ENCODE peak calls at places on chromosomes 16 and 17, in six cellular contexts. M, T, N, J, V and G are unnamed samples.

GRCh38 chr17:49471089-49471683 is 23.9 kb upstream of the NGFR start:
- DNase-seq in V (peak), N (peak), T (no peak), J (no peak), M (no peak), G (no peak)

GRCh38 chr17:10702574-10702973 is 5.2 kb downstream of the ADPRM start:
- DNase-seq in N (peak), J (no peak), T (no peak), V (no peak), M (no peak), G (peak)

GRCh38 chr17:73365934-73366623 is 54.3 kb upstream of the CDC42EP4 start:
- DNase-seq in T (no peak), J (no peak), M (peak), N (no peak), V (peak), G (no peak)

GRCh38 chr17:61723183-61723582 is 132.2 kb upstream of the NACA2 start:
- DNase-seq in T (no peak), V (no peak), N (no peak), J (no peak), M (no peak), G (no peak)

GRCh38 chr17:10653987-10654386 is 3.1 kb downstream of the MYH3 start:
- DNase-seq in V (no peak), J (no peak), T (no peak), N (no peak), M (no peak), G (no peak)

GRCh38 chr16:29962344-29962994 is 590 bp downstream of the TMEM219 start:
- DNase-seq in V (no peak), N (peak), T (no peak), J (no peak), M (no peak), G (peak)

GRCh38 chr17:64099543-64099942 is 30.4 kb downstream of the ERN1 start:
- DNase-seq in V (no peak), N (no peak), M (no peak), T (no peak), J (no peak), G (no peak)

GRCh38 chr17:72117748-72118587 is 2.9 kb upstream of the SOX9 start:
- DNase-seq in J (no peak), V (peak), T (no peak), N (no peak), M (no peak), G (no peak)

GRCh38 chr17:69854381-69854780 is 220.6 kb upstream of the KCNJ16 start:
- DNase-seq in J (no peak), V (no peak), M (no peak), T (no peak), N (no peak), G (no peak)

GRCh38 chr17:76268991-76269981 is 4.1 kb downstream of the UBALD2 start:
- DNase-seq in N (no peak), V (no peak), J (no peak), T (no peak), M (peak), G (no peak)

GRCh38 chr17:49316889-49317288 is 45.2 kb downstream of the ZNF652 start:
- DNase-seq in J (no peak), M (peak), T (no peak), V (no peak), N (no peak), G (no peak)

GRCh38 chr17:66677201-66677981 is 157.5 kb upstream of the CACNG5 start:
- DNase-seq in M (no peak), J (no peak), T (no peak), V (no peak), N (peak), G (peak)

GRCh38 chr16:76854234-76854633 is 336.8 kb upstream of the MON1B start:
- DNase-seq in N (no peak), T (no peak), M (peak), J (no peak), V (no peak), G (no peak)
- TF ChIP-seq CTCF in N (peak), T (no peak), M (peak), J (no peak), V (no peak), G (no peak)

GRCh38 chr16:57778658-57779057 is 23.6 kb downstream of the KIFC3 start:
- DNase-seq in N (no peak), T (no peak), V (no peak), J (no peak), M (no peak), G (no peak)

GRCh38 chr16:57773680-57774295 is 28.5 kb downstream of the KIFC3 start:
- DNase-seq in N (no peak), J (no peak), M (no peak), T (no peak), V (no peak), G (no peak)

GRCh38 chr16:57773019-57773418 is 29.3 kb downstream of the KIFC3 start:
- DNase-seq in N (no peak), J (no peak), T (no peak), M (no peak), V (no peak), G (no peak)

GRCh38 chr16:57774886-57775285 is 27.4 kb downstream of the KIFC3 start:
- DNase-seq in T (no peak), M (no peak), J (no peak), V (no peak), N (no peak), G (no peak)

GRCh38 chr16:57775661-57776469 is 26.4 kb downstream of the KIFC3 start:
- DNase-seq in V (no peak), N (no peak), T (no peak), J (no peak), M (no peak), G (no peak)
- TF ChIP-seq CTCF in V (peak), N (no peak), T (no peak), J (peak), M (peak), G (peak)

GRCh38 chr17:15448580-15448956 is 18.9 kb downstream of the CDRT4 start:
- DNase-seq in N (no peak), V (no peak), J (no peak), M (no peak), T (no peak), G (no peak)

GRCh38 chr17:15444805-15445204 is 22.6 kb downstream of the CDRT4 start:
- DNase-seq in V (no peak), J (no peak), M (no peak), N (peak), T (no peak), G (peak)

GRCh38 chr17:15447928-15448579 is 19.4 kb downstream of the CDRT4 start:
- DNase-seq in M (no peak), T (no peak), J (no peak), V (no peak), N (no peak), G (no peak)

GRCh38 chr17:15442316-15443185 is 24.9 kb downstream of the CDRT4 start:
- DNase-seq in J (no peak), T (no peak), N (peak), M (no peak), V (no peak), G (no peak)

DNA sequence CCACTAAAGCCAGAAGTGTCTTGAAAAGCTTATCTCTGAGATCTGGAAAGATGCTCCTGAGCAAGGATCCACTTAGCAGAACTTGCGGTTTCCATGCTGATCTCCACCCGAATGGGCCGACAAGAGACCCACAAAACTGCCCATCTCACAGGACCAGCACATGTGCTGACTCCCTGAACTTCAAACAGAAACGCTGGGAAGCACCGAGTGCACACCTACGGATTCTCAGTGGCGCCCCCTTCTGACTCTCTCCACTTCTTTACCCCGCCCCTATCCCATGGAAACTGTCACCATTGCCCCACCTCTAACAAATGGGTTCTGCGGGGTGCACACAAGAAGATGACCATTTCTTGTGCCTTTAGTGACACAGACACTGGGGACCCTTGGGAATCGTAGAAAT is 21.4 kb downstream of the CDRT4 start:
- DNase-seq in N (no peak), V (no peak), T (no peak), M (no peak), J (no peak), G (no peak)
- TF ChIP-seq CTCF in N (no peak), V (no peak), T (no peak), M (peak), J (no peak), G (peak)

GRCh38 chr16:88755745-88756443 is 29.1 kb downstream of the PIEZO1 start:
- DNase-seq in J (no peak), V (no peak), M (no peak), N (no peak), T (no peak), G (no peak)
- TF ChIP-seq CTCF in J (no peak), V (no peak), M (no peak), N (no peak), T (no peak), G (no peak)

GRCh38 chr17:11986179-11986938 is 10.9 kb downstream of the ZNF18 start:
- DNase-seq in N (peak), M (no peak), J (no peak), V (no peak), T (no peak), G (no peak)
- TF ChIP-seq CTCF in N (no peak), M (no peak), J (no peak), V (no peak), T (no peak), G (no peak)

DNA sequence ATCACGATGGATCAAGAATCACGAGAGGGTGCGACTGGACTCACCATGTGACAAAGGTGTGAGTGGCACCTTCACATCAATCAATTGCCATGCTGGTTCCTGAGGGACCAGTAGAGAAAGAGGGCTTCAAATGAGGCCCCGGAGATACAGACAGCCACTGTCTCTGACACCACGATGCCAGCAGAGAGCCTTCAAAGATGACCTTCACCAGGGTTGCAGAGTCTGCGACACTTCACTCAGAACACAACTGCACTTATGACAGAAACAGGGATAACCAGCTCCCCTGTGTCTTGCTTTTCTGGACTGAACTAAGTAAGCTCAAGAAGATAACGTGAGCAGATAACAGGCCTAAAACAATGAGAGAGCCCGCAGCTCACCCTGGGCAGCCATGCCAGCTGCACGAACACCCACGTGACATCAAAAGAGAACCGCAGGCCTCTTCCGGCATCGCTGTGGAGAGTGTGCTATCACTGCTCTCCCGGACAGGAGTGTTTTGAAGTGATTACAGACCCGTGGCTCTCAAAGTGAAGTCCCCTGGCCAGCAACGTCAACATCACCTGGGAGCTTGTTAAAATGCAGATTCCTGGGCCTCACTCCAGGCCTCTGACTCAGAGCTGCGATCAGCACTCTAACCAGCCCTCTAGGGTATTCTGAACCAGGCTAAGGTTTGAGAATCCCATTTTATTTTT is 36.4 kb downstream of the KLHDC4 start:
- DNase-seq in N (no peak), J (no peak), V (no peak), M (peak), T (no peak), G (no peak)
- TF ChIP-seq CTCF in N (no peak), J (no peak), V (no peak), M (no peak), T (no peak), G (no peak)

DNA sequence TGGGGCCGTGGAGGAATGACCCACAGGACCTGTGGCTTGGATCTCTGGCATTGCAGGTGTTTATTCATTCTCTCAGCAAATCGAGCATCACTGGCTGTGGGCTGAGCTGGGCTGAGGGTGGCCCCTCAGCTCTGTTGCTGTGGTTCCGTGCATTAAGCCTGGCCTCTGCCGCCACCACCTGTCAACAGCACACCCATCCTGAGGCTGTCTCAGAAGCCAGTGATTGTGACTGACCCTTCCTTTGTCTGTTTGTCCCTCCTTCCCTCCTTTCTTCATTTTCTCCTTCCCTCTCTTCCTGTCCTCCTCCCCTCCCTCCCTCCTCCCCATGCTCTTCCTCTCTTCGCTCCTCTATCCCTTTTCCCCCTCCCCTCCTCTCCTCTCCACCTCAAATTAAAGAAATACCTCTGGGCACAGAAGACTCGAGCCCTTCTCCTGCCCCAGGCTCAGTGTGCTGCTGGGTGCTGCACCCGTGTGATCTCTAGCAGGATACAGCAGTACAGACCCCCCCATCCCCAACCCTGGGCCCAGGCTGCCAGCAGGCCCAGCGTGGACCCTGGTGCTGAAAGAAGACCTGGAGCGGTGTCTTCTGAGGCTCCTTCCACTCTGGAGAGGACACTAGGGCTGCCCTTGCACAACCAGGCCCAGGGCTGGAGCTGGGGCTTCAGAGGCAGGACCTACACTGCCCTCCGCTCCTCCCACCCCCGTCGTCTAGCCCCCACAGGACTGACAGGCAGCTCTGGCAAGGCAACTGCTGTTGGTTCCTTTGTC is 75.9 kb downstream of the PLD6 start:
- DNase-seq in M (no peak), N (no peak), T (no peak), J (no peak), V (no peak), G (no peak)
- TF ChIP-seq CTCF in M (peak), N (no peak), T (no peak), J (no peak), V (no peak), G (no peak)

GRCh38 chr16:74625500-74626350 is 18.8 kb upstream of the GLG1 start:
- DNase-seq in J (no peak), T (no peak), N (no peak), V (no peak), M (no peak), G (no peak)

GRCh38 chr16:74626741-74627416 is 20.0 kb upstream of the GLG1 start:
- DNase-seq in V (no peak), M (no peak), J (no peak), T (no peak), N (no peak), G (no peak)

GRCh38 chr16:74623846-74624245 is 16.9 kb upstream of the GLG1 start:
- DNase-seq in V (no peak), J (no peak), T (no peak), N (no peak), M (no peak), G (no peak)

GRCh38 chr16:74623214-74623842 is 16.4 kb upstream of the GLG1 start:
- DNase-seq in M (peak), V (no peak), J (peak), T (no peak), N (peak), G (peak)

DNA sequence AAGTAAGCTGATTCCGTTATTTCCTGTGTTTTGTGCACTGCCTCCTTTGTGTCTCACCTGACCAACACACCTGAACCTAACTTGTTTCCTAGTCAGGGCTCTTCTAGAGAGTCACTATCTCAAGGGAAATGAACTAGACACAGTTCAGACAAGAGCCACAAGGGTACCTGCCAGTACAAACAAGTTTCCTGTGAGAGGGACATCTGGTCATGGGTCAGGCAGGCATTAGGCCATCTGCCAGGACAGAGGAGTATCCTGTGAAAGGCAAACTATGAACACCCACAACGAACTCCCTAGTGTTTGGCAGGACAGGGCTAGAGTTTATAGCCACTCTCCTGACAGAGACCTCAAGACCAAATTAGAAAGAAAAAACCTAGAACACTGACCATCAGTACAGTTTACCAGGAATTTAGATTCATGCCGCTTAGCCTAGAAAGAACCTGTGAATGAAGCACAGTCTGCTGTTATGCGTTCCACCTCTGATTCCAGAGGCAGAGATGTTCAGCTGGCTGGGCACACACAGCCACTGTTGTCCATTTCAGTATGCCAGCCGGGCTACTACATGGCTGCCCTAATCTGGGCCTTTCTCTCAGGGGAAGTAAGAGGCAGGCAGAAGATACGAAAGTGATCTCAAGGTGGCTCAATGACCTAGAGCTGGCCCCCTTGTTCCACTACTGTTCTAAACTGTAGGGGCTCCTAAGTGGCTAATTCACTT is 20.7 kb upstream of the GLG1 start:
- DNase-seq in M (no peak), V (no peak), J (no peak), N (peak), T (no peak), G (peak)
- TF ChIP-seq CTCF in M (no peak), V (no peak), J (no peak), N (no peak), T (no peak), G (no peak)

GRCh38 chr16:88855736-88856121 is 1.0 kb downstream of the GALNS start:
- DNase-seq in T (no peak), J (no peak), N (no peak), M (no peak), V (no peak), G (no peak)

GRCh38 chr16:88856122-88856827 is 472 bp downstream of the GALNS start:
- DNase-seq in J (no peak), V (peak), T (no peak), M (peak), N (no peak), G (no peak)

GRCh38 chr16:88856828-88857727 is at the start of the genes GALNS and TRAPPC2L:
- DNase-seq in J (peak), N (peak), T (peak), M (peak), V (peak), G (peak)

GRCh38 chr16:88859381-88860091 is 2.6 kb downstream of the TRAPPC2L start:
- DNase-seq in M (no peak), N (no peak), J (no peak), T (no peak), V (no peak), G (no peak)

DNA sequence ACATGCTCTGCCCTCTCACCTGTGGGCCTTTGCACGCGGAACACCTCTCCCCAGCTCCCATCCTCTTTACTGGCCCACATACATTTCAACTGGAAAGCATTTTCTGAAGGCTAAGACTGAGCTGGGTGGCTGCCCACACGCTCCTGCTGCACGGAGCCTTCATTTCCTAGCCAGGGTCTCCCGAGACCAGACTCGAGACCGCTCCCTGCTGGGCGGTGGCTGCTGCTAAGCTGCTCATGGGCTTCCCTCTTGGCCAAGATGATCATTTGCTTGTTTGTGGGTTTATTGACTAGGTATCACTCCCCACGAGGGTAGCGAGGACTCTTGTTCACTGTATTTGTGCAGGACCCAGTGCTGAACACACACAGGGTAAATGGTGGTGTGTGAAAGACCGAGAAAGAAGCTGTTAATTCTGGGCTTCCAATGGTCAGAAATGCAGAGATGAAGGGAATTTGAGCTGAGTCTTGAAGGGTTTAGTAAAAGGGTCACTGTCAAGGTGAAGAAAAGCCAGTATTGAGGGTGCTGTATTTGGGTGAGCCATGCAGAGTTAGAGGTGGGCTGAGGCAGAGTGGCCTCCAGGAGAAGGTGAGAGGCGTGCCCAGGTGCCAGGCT is 907 bp downstream of the TRAPPC2L start:
- DNase-seq in V (peak), M (peak), J (peak), N (peak), T (peak), G (peak)
- TF ChIP-seq CTCF in V (peak), M (peak), J (peak), N (peak), T (peak), G (peak)